ENCODE peak calls at places on chromosomes 2 and 18, in ten cellular contexts. One of them, this sample, is unnamed.

GRCh38 chr2:164456599-164456998 is 164.7 kb downstream of the GRB14 start:
- DNase-seq in fibroblast of pulmonary artery: peak
- DNase-seq in cardiac fibroblast: no peak
- DNase-seq in kidney: no peak
- DNase-seq in Peyer's patch: no peak
- DNase-seq in left ventricle myocardium inferior: no peak
- DNase-seq in endodermal cell: no peak
- DNase-seq in endothelial cell: no peak
- DNase-seq in H9: no peak
- DNase-seq in lung: no peak
- DNase-seq in this sample: no peak

GRCh38 chr2:20621366-20622295 is 29.3 kb downstream of the HS1BP3 start:
- DNase-seq in H9: no peak
- DNase-seq in endothelial cell: no peak
- DNase-seq in left ventricle myocardium inferior: peak
- DNase-seq in cardiac fibroblast: no peak
- DNase-seq in Peyer's patch: peak
- DNase-seq in lung: no peak
- DNase-seq in fibroblast of pulmonary artery: no peak
- DNase-seq in endodermal cell: peak
- DNase-seq in kidney: peak
- DNase-seq in this sample: no peak

GRCh38 chr18:3511980-3512379 is 62.0 kb downstream of the TGIF1 start:
- DNase-seq in cardiac fibroblast: peak
- DNase-seq in kidney: no peak
- DNase-seq in H9: no peak
- DNase-seq in endothelial cell: no peak
- DNase-seq in endodermal cell: no peak
- DNase-seq in left ventricle myocardium inferior: no peak
- DNase-seq in lung: no peak
- DNase-seq in fibroblast of pulmonary artery: peak
- DNase-seq in Peyer's patch: no peak
- DNase-seq in this sample: no peak

GRCh38 chr18:11885278-11885991 is 22.7 kb downstream of the MPPE1 start:
- DNase-seq in endothelial cell: no peak
- DNase-seq in Peyer's patch: no peak
- DNase-seq in lung: no peak
- DNase-seq in cardiac fibroblast: no peak
- DNase-seq in endodermal cell: no peak
- DNase-seq in kidney: no peak
- DNase-seq in H9: no peak
- DNase-seq in left ventricle myocardium inferior: no peak
- DNase-seq in fibroblast of pulmonary artery: no peak
- DNase-seq in this sample: no peak

GRCh38 chr18:48847807-48848486 is 102.8 kb downstream of the SMAD7 start:
- DNase-seq in lung: no peak
- DNase-seq in endothelial cell: no peak
- DNase-seq in left ventricle myocardium inferior: no peak
- DNase-seq in cardiac fibroblast: no peak
- DNase-seq in H9: no peak
- DNase-seq in fibroblast of pulmonary artery: no peak
- DNase-seq in kidney: peak
- DNase-seq in Peyer's patch: no peak
- DNase-seq in endodermal cell: no peak
- DNase-seq in this sample: no peak

GRCh38 chr2:76175295-76175694 is 464.6 kb upstream of the GCFC2 start:
- DNase-seq in lung: no peak
- DNase-seq in endothelial cell: no peak
- DNase-seq in fibroblast of pulmonary artery: no peak
- DNase-seq in kidney: no peak
- DNase-seq in left ventricle myocardium inferior: no peak
- DNase-seq in Peyer's patch: no peak
- DNase-seq in cardiac fibroblast: no peak
- DNase-seq in endodermal cell: no peak
- DNase-seq in H9: no peak
- DNase-seq in this sample: no peak

GRCh38 chr18:25896178-25896780 is 194.1 kb downstream of the SS18 start:
- DNase-seq in endothelial cell: peak
- DNase-seq in endodermal cell: peak
- DNase-seq in lung: no peak
- DNase-seq in H9: no peak
- DNase-seq in fibroblast of pulmonary artery: peak
- DNase-seq in left ventricle myocardium inferior: no peak
- DNase-seq in kidney: no peak
- DNase-seq in cardiac fibroblast: peak
- DNase-seq in Peyer's patch: no peak
- DNase-seq in this sample: peak

GRCh38 chr2:25332571-25332970 is 9.2 kb downstream of the DNMT3A start:
- DNase-seq in Peyer's patch: no peak
- DNase-seq in endodermal cell: no peak
- DNase-seq in endothelial cell: no peak
- DNase-seq in left ventricle myocardium inferior: peak
- DNase-seq in fibroblast of pulmonary artery: no peak
- DNase-seq in lung: no peak
- DNase-seq in H9: no peak
- DNase-seq in cardiac fibroblast: no peak
- DNase-seq in kidney: no peak
- DNase-seq in this sample: no peak

GRCh38 chr18:57807336-57808117 is 4.4 kb upstream of the ATP8B1 start:
- DNase-seq in cardiac fibroblast: peak
- DNase-seq in endothelial cell: no peak
- DNase-seq in endodermal cell: no peak
- DNase-seq in H9: no peak
- DNase-seq in left ventricle myocardium inferior: no peak
- DNase-seq in Peyer's patch: no peak
- DNase-seq in lung: no peak
- DNase-seq in kidney: no peak
- DNase-seq in fibroblast of pulmonary artery: peak
- DNase-seq in this sample: no peak

GRCh38 chr2:230869691-230870543 is 5.2 kb downstream of the ITM2C start:
- DNase-seq in fibroblast of pulmonary artery: no peak
- DNase-seq in endothelial cell: no peak
- DNase-seq in H9: no peak
- DNase-seq in cardiac fibroblast: no peak
- DNase-seq in lung: no peak
- DNase-seq in kidney: no peak
- DNase-seq in Peyer's patch: peak
- DNase-seq in left ventricle myocardium inferior: no peak
- DNase-seq in endodermal cell: peak
- DNase-seq in this sample: no peak

GRCh38 chr18:79862562-79862961 is 64.8 kb downstream of the KCNG2 start:
- DNase-seq in kidney: no peak
- DNase-seq in endothelial cell: no peak
- DNase-seq in Peyer's patch: no peak
- DNase-seq in lung: no peak
- DNase-seq in left ventricle myocardium inferior: no peak
- DNase-seq in H9: no peak
- DNase-seq in endodermal cell: no peak
- DNase-seq in cardiac fibroblast: no peak
- DNase-seq in fibroblast of pulmonary artery: no peak
- DNase-seq in this sample: no peak

GRCh38 chr2:238952261-238952924 is 104.5 kb downstream of the TWIST2 start:
- DNase-seq in endodermal cell: peak
- DNase-seq in fibroblast of pulmonary artery: no peak
- DNase-seq in left ventricle myocardium inferior: no peak
- DNase-seq in lung: no peak
- DNase-seq in kidney: no peak
- DNase-seq in cardiac fibroblast: no peak
- DNase-seq in H9: peak
- DNase-seq in endothelial cell: no peak
- DNase-seq in Peyer's patch: no peak
- DNase-seq in this sample: no peak

GRCh38 chr2:188032306-188032705 is 259.4 kb upstream of the GULP1 start:
- DNase-seq in endodermal cell: peak
- DNase-seq in endothelial cell: no peak
- DNase-seq in lung: no peak
- DNase-seq in H9: peak
- DNase-seq in fibroblast of pulmonary artery: no peak
- DNase-seq in kidney: no peak
- DNase-seq in left ventricle myocardium inferior: no peak
- DNase-seq in Peyer's patch: no peak
- DNase-seq in cardiac fibroblast: no peak
- DNase-seq in this sample: no peak

GRCh38 chr2:240629968-240630770 is 4.9 kb downstream of the GPR35 start:
- DNase-seq in left ventricle myocardium inferior: no peak
- DNase-seq in Peyer's patch: no peak
- DNase-seq in endodermal cell: peak
- DNase-seq in endothelial cell: no peak
- DNase-seq in H9: peak
- DNase-seq in cardiac fibroblast: no peak
- DNase-seq in kidney: peak
- DNase-seq in lung: no peak
- DNase-seq in fibroblast of pulmonary artery: no peak
- DNase-seq in this sample: no peak

GRCh38 chr18:7616661-7617060 is 49.5 kb downstream of the PTPRM start:
- DNase-seq in cardiac fibroblast: peak
- DNase-seq in Peyer's patch: no peak
- DNase-seq in endodermal cell: no peak
- DNase-seq in H9: no peak
- DNase-seq in lung: no peak
- DNase-seq in left ventricle myocardium inferior: peak
- DNase-seq in fibroblast of pulmonary artery: no peak
- DNase-seq in kidney: peak
- DNase-seq in endothelial cell: no peak
- DNase-seq in this sample: no peak

GRCh38 chr18:46718501-46719341 is 38.1 kb downstream of the ST8SIA5 start:
- DNase-seq in fibroblast of pulmonary artery: peak
- DNase-seq in kidney: no peak
- DNase-seq in Peyer's patch: no peak
- DNase-seq in cardiac fibroblast: peak
- DNase-seq in lung: no peak
- DNase-seq in endothelial cell: no peak
- DNase-seq in left ventricle myocardium inferior: no peak
- DNase-seq in H9: no peak
- DNase-seq in endodermal cell: no peak
- DNase-seq in this sample: no peak

GRCh38 chr18:51082571-51083264 is 52.7 kb downstream of the SMAD4 start:
- DNase-seq in endothelial cell: no peak
- DNase-seq in H9: no peak
- DNase-seq in endodermal cell: no peak
- DNase-seq in cardiac fibroblast: peak
- DNase-seq in fibroblast of pulmonary artery: peak
- DNase-seq in lung: no peak
- DNase-seq in left ventricle myocardium inferior: no peak
- DNase-seq in kidney: no peak
- DNase-seq in Peyer's patch: no peak
- DNase-seq in this sample: no peak

GRCh38 chr2:30662268-30663131 is 144.7 kb downstream of the CAPN13 start:
- DNase-seq in Peyer's patch: no peak
- DNase-seq in kidney: no peak
- DNase-seq in H9: peak
- DNase-seq in left ventricle myocardium inferior: no peak
- DNase-seq in cardiac fibroblast: no peak
- DNase-seq in fibroblast of pulmonary artery: no peak
- DNase-seq in lung: peak
- DNase-seq in endothelial cell: no peak
- DNase-seq in endodermal cell: peak
- DNase-seq in this sample: no peak

GRCh38 chr18:75208055-75208835 is 694 bp downstream of the PTGR3 start:
- DNase-seq in endothelial cell: peak
- DNase-seq in Peyer's patch: peak
- DNase-seq in left ventricle myocardium inferior: peak
- DNase-seq in cardiac fibroblast: peak
- DNase-seq in H9: peak
- DNase-seq in lung: peak
- DNase-seq in endodermal cell: peak
- DNase-seq in fibroblast of pulmonary artery: peak
- DNase-seq in kidney: peak
- DNase-seq in this sample: peak

GRCh38 chr2:161423351-161424178 is 7.5 kb downstream of the TBR1 start:
- DNase-seq in endothelial cell: peak
- DNase-seq in kidney: no peak
- DNase-seq in endodermal cell: peak
- DNase-seq in lung: no peak
- DNase-seq in cardiac fibroblast: no peak
- DNase-seq in left ventricle myocardium inferior: no peak
- DNase-seq in H9: peak
- DNase-seq in Peyer's patch: no peak
- DNase-seq in fibroblast of pulmonary artery: no peak
- DNase-seq in this sample: peak

GRCh38 chr18:79381811-79382311 is 13.9 kb upstream of the NFATC1 start:
- DNase-seq in left ventricle myocardium inferior: no peak
- DNase-seq in H9: peak
- DNase-seq in fibroblast of pulmonary artery: no peak
- DNase-seq in kidney: peak
- DNase-seq in endodermal cell: no peak
- DNase-seq in endothelial cell: no peak
- DNase-seq in cardiac fibroblast: no peak
- DNase-seq in Peyer's patch: no peak
- DNase-seq in lung: no peak
- DNase-seq in this sample: no peak

GRCh38 chr2:212987492-212987891 is 163.9 kb downstream of the IKZF2 start:
- DNase-seq in fibroblast of pulmonary artery: no peak
- DNase-seq in H9: no peak
- DNase-seq in Peyer's patch: no peak
- DNase-seq in endothelial cell: no peak
- DNase-seq in endodermal cell: no peak
- DNase-seq in left ventricle myocardium inferior: no peak
- DNase-seq in lung: no peak
- DNase-seq in kidney: no peak
- DNase-seq in cardiac fibroblast: no peak
- DNase-seq in this sample: no peak
- TF ChIP-seq CTCF in fibroblast of pulmonary artery: no peak
- TF ChIP-seq CTCF in H9: peak
- TF ChIP-seq CTCF in Peyer's patch: no peak
- TF ChIP-seq CTCF in endothelial cell: no peak
- TF ChIP-seq CTCF in endodermal cell: no peak
- TF ChIP-seq CTCF in left ventricle myocardium inferior: no peak
- TF ChIP-seq CTCF in lung: no peak
- TF ChIP-seq CTCF in kidney: no peak
- TF ChIP-seq CTCF in cardiac fibroblast: no peak
- TF ChIP-seq CTCF in this sample: no peak

GRCh38 chr18:43563780-43564179 is 286.5 kb upstream of the SYT4 start:
- DNase-seq in endothelial cell: peak
- DNase-seq in lung: no peak
- DNase-seq in fibroblast of pulmonary artery: peak
- DNase-seq in left ventricle myocardium inferior: no peak
- DNase-seq in endodermal cell: peak
- DNase-seq in H9: peak
- DNase-seq in Peyer's patch: no peak
- DNase-seq in kidney: no peak
- DNase-seq in cardiac fibroblast: peak
- DNase-seq in this sample: peak
- TF ChIP-seq CTCF in endothelial cell: peak
- TF ChIP-seq CTCF in lung: peak
- TF ChIP-seq CTCF in fibroblast of pulmonary artery: peak
- TF ChIP-seq CTCF in left ventricle myocardium inferior: peak
- TF ChIP-seq CTCF in endodermal cell: peak
- TF ChIP-seq CTCF in H9: peak
- TF ChIP-seq CTCF in Peyer's patch: no peak
- TF ChIP-seq CTCF in kidney: peak
- TF ChIP-seq CTCF in cardiac fibroblast: peak
- TF ChIP-seq CTCF in this sample: peak

GRCh38 chr2:168494190-168494711 is 38.2 kb downstream of the CERS6 start:
- DNase-seq in endodermal cell: peak
- DNase-seq in kidney: no peak
- DNase-seq in cardiac fibroblast: no peak
- DNase-seq in fibroblast of pulmonary artery: peak
- DNase-seq in left ventricle myocardium inferior: no peak
- DNase-seq in Peyer's patch: no peak
- DNase-seq in H9: peak
- DNase-seq in endothelial cell: peak
- DNase-seq in lung: no peak
- DNase-seq in this sample: peak
- TF ChIP-seq CTCF in endodermal cell: peak
- TF ChIP-seq CTCF in kidney: no peak
- TF ChIP-seq CTCF in cardiac fibroblast: peak
- TF ChIP-seq CTCF in fibroblast of pulmonary artery: peak
- TF ChIP-seq CTCF in left ventricle myocardium inferior: no peak
- TF ChIP-seq CTCF in Peyer's patch: no peak
- TF ChIP-seq CTCF in H9: peak
- TF ChIP-seq CTCF in endothelial cell: peak
- TF ChIP-seq CTCF in lung: no peak
- TF ChIP-seq CTCF in this sample: peak

GRCh38 chr2:84631047-84631446 is 114.7 kb downstream of the DNAH6 start:
- DNase-seq in kidney: no peak
- DNase-seq in left ventricle myocardium inferior: no peak
- DNase-seq in endothelial cell: peak
- DNase-seq in cardiac fibroblast: peak
- DNase-seq in H9: no peak
- DNase-seq in fibroblast of pulmonary artery: peak
- DNase-seq in endodermal cell: no peak
- DNase-seq in Peyer's patch: no peak
- DNase-seq in lung: no peak
- DNase-seq in this sample: peak
- TF ChIP-seq CTCF in kidney: peak
- TF ChIP-seq CTCF in left ventricle myocardium inferior: peak
- TF ChIP-seq CTCF in endothelial cell: peak
- TF ChIP-seq CTCF in cardiac fibroblast: peak
- TF ChIP-seq CTCF in H9: peak
- TF ChIP-seq CTCF in fibroblast of pulmonary artery: peak
- TF ChIP-seq CTCF in endodermal cell: peak
- TF ChIP-seq CTCF in Peyer's patch: peak
- TF ChIP-seq CTCF in lung: no peak
- TF ChIP-seq CTCF in this sample: peak